ENCODE peak calls at places on chromosomes 16 and 17, in eight cellular contexts. E is transverse colon, F is osteoblast, H is fibroblast of the aortic adventitia, T is HFF-Myc, R is neural progenitor cell, Q is sigmoid colon, P is cardiac fibroblast. A is an unnamed sample.

GRCh38 chr17:78357687-78358537 is 2.0 kb downstream of the SOCS3 start:
- DNase-seq in P (peak), F (peak), T (no peak), Q (no peak), R (peak), E (no peak), H (no peak), A (no peak)

GRCh38 chr17:29133146-29133713 is 47.0 kb downstream of the MYO18A start:
- DNase-seq in F (peak), R (no peak), H (peak), E (no peak), T (no peak), Q (no peak), P (peak), A (no peak)

GRCh38 chr16:71460246-71460645 is 1.8 kb downstream of the ZNF23 start:
- DNase-seq in R (no peak), P (peak), H (peak), T (peak), Q (no peak), F (no peak), E (no peak), A (no peak)

GRCh38 chr16:18829221-18829620 is 27.9 kb upstream of the ARL6IP1 start:
- DNase-seq in P (no peak), T (no peak), F (no peak), E (no peak), R (no peak), H (no peak), Q (no peak), A (no peak)

GRCh38 chr17:15884731-15885130 is 60.2 kb upstream of the ADORA2B start:
- DNase-seq in P (peak), Q (no peak), E (no peak), F (no peak), T (no peak), R (no peak), H (peak), A (no peak)

GRCh38 chr17:77217566-77217965 is 76.8 kb downstream of the SEC14L1 start:
- DNase-seq in H (no peak), E (no peak), F (peak), T (no peak), R (no peak), Q (no peak), P (no peak), A (no peak)

GRCh38 chr16:9908613-9909012 is 273.6 kb downstream of the GRIN2A start:
- DNase-seq in P (no peak), H (no peak), R (no peak), E (no peak), Q (no peak), T (no peak), F (peak), A (peak)

GRCh38 chr16:54361813-54362212 is 75.2 kb upstream of the IRX3 start:
- DNase-seq in Q (no peak), T (no peak), P (no peak), F (no peak), E (no peak), R (peak), H (no peak), A (no peak)

GRCh38 chr17:10875411-10875810 is 37.5 kb upstream of the PIRT start:
- DNase-seq in H (no peak), P (peak), F (no peak), R (peak), Q (no peak), T (no peak), E (no peak), A (peak)

GRCh38 chr16:82038941-82039340 is 3.9 kb downstream of the HSD17B2 start:
- DNase-seq in Q (no peak), E (no peak), R (no peak), F (no peak), H (no peak), T (no peak), P (no peak), A (no peak)

GRCh38 chr17:44968225-44969143 is at the start of gene C1QL1:
- DNase-seq in R (peak), T (no peak), F (peak), Q (peak), H (peak), E (peak), P (peak), A (peak)

GRCh38 chr16:2820836-2821482 is 3.9 kb downstream of the PRSS21 start:
- DNase-seq in F (peak), Q (peak), H (no peak), R (no peak), T (no peak), P (no peak), E (peak), A (no peak)

GRCh38 chr17:27407916-27408846 is 48.1 kb upstream of the KSR1 start:
- DNase-seq in Q (no peak), T (peak), E (no peak), R (peak), H (peak), F (no peak), P (peak), A (peak)

GRCh38 chr17:74210191-74211140 is 2.9 kb upstream of the TTYH2 start:
- DNase-seq in E (peak), T (no peak), Q (peak), H (peak), F (peak), R (peak), P (peak), A (peak)

GRCh38 chr17:64385187-64386083 is 5.2 kb downstream of the PECAM1 start:
- DNase-seq in P (peak), E (peak), R (no peak), T (peak), H (peak), Q (peak), F (peak), A (no peak)

GRCh38 chr17:46834846-46835245 is 16.4 kb upstream of the WNT3 start:
- DNase-seq in T (no peak), P (no peak), R (no peak), F (no peak), H (no peak), Q (no peak), E (no peak), A (no peak)

GRCh38 chr17:46832945-46833839 is 14.7 kb upstream of the WNT3 start:
- DNase-seq in F (peak), Q (no peak), P (peak), R (peak), E (no peak), H (peak), T (no peak), A (no peak)

GRCh38 chr17:46831573-46832305 is 13.2 kb upstream of the WNT3 start:
- DNase-seq in F (peak), E (no peak), T (no peak), H (no peak), P (no peak), Q (no peak), R (no peak), A (no peak)

GRCh38 chr17:46833840-46834208 is 15.3 kb upstream of the WNT3 start:
- DNase-seq in H (no peak), T (no peak), P (no peak), R (no peak), F (no peak), E (no peak), Q (no peak), A (no peak)

GRCh38 chr17:46832306-46832895 is 13.9 kb upstream of the WNT3 start:
- DNase-seq in T (no peak), Q (no peak), R (peak), F (peak), H (no peak), E (no peak), P (no peak), A (no peak)
- TF ChIP-seq CTCF in T (no peak), Q (no peak), R (no peak), F (no peak), H (no peak), E (no peak), P (no peak), A (no peak)

GRCh38 chr16:69311533-69312388 is 611 bp downstream of the VPS4A start:
- DNase-seq in P (peak), Q (peak), H (no peak), F (peak), T (no peak), R (peak), E (peak), A (no peak)
- TF ChIP-seq CTCF in P (peak), Q (no peak), H (no peak), F (no peak), T (no peak), R (peak), E (no peak), A (no peak)

GRCh38 chr17:2025220-2025621 is at the start of gene RTN4RL1:
- DNase-seq in Q (peak), T (no peak), P (peak), R (peak), E (peak), F (peak), H (peak), A (peak)
- TF ChIP-seq CTCF in Q (no peak), T (no peak), P (no peak), R (no peak), E (no peak), F (no peak), H (no peak), A (no peak)

GRCh38 chr17:42937712-42938596 is 26.3 kb downstream of the AARSD1 start:
- DNase-seq in H (peak), Q (peak), P (peak), E (peak), R (peak), F (peak), T (peak), A (peak)
- TF ChIP-seq CTCF in H (peak), Q (peak), P (peak), E (peak), R (peak), F (peak), T (peak), A (no peak)

A was measured in mesothelial cell of epicardium.